ENCODE peak calls at places on chromosomes 2 and 18, in nine cellular contexts. X, B, W, I, S, E, F, A and O are unnamed samples.

GRCh38 chr2:85743304-85743978 is 10.3 kb upstream of the ATOH8 start:
- DNase-seq in I (no peak), E (no peak), S (peak; percentile 54), F (no peak), W (no peak), X (no peak), B (no peak), A (peak; percentile 37), O (no peak)

GRCh38 chr2:96977631-96978195 is 8.7 kb downstream of the FAM178B start:
- DNase-seq in X (no peak), E (no peak), W (no peak), S (no peak), I (peak; percentile 16), A (no peak), B (no peak), F (no peak), O (no peak)

GRCh38 chr2:211391206-211391605 is 834.8 kb downstream of the CPS1 start:
- DNase-seq in S (no peak), I (no peak), F (no peak), E (no peak), W (no peak), A (no peak), B (no peak), X (no peak), O (peak; percentile 35)

GRCh38 chr18:43719264-43719795 is 442.0 kb upstream of the SYT4 start:
- DNase-seq in S (no peak), E (no peak), X (no peak), F (no peak), A (no peak), W (no peak), B (no peak), I (peak; percentile 62), O (no peak)

GRCh38 chr2:70978388-70979357 is at the start of gene ANKRD53:
- DNase-seq in W (no peak), E (peak; percentile 55), S (peak; percentile 71), X (no peak), B (peak; percentile 73), A (no peak), I (no peak), F (peak; percentile 44), O (no peak)

GRCh38 chr2:172782506-172783090 is 47.0 kb downstream of the RAPGEF4 start:
- DNase-seq in I (peak; percentile 6), S (no peak), A (no peak), B (no peak), W (no peak), E (no peak), F (no peak), X (no peak), O (no peak)

GRCh38 chr18:50836521-50836957 is 16.7 kb upstream of the MRO start:
- DNase-seq in F (no peak), B (no peak), S (no peak), X (no peak), A (no peak), W (peak; percentile 47), I (peak; percentile 85), E (no peak), O (no peak)

GRCh38 chr18:49656098-49656591 is 94.3 kb downstream of the LIPG start:
- DNase-seq in I (peak; percentile 74), A (no peak), E (no peak), W (no peak), X (no peak), S (no peak), F (no peak), B (no peak), O (peak; percentile 29)

GRCh38 chr18:36337679-36338419 is 40.3 kb downstream of the FHOD3 start:
- DNase-seq in W (no peak), S (no peak), F (no peak), B (no peak), E (no peak), A (no peak), I (no peak), X (no peak), O (no peak)

GRCh38 chr18:73043231-73044000 is 175.6 kb upstream of the NETO1 start:
- DNase-seq in W (no peak), E (no peak), I (no peak), A (no peak), S (no peak), X (no peak), B (no peak), F (no peak), O (peak; percentile 27)

GRCh38 chr2:42513252-42513918 is 19.6 kb upstream of the KCNG3 start:
- DNase-seq in E (no peak), S (peak; percentile 34), I (peak; percentile 78), W (peak; percentile 50), X (no peak), A (peak; percentile 54), B (no peak), F (peak; percentile 37), O (peak; percentile 37)

GRCh38 chr2:20015482-20016083 is 3.1 kb upstream of the MATN3 start:
- DNase-seq in E (no peak), B (no peak), X (no peak), A (peak; percentile 38), W (peak; percentile 57), S (no peak), I (peak; percentile 60), F (no peak), O (no peak)

GRCh38 chr2:98771771-98772521 is 41.0 kb upstream of the MGAT4A start:
- DNase-seq in E (no peak), X (no peak), S (no peak), W (peak; percentile 73), A (no peak), I (no peak), F (no peak), B (no peak), O (no peak)

GRCh38 chr2:20526666-20527065 is 79.8 kb downstream of the RHOB start:
- DNase-seq in W (no peak), X (peak; percentile 23), I (no peak), E (no peak), S (no peak), B (no peak), F (peak; percentile 46), A (no peak), O (no peak)

GRCh38 chr2:66897181-66897580 is 462.3 kb downstream of the MEIS1 start:
- DNase-seq in A (no peak), E (no peak), B (no peak), W (no peak), F (no peak), S (no peak), X (no peak), I (peak; percentile 9), O (no peak)

GRCh38 chr18:7567487-7568425 is 640 bp downstream of the PTPRM start:
- DNase-seq in S (peak; percentile 74), W (no peak), F (peak; percentile 52), I (peak; percentile 51), E (peak; percentile 36), A (no peak), X (peak; percentile 61), B (peak; percentile 54), O (peak; percentile 30)

GRCh38 chr2:147630585-147630984 is 214.2 kb upstream of the ACVR2A start:
- DNase-seq in A (no peak), I (no peak), F (no peak), X (no peak), E (no peak), W (no peak), B (no peak), S (peak; percentile 2), O (no peak)

GRCh38 chr2:118122768-118123335 is 34.6 kb downstream of the INSIG2 start:
- DNase-seq in W (no peak), I (peak; percentile 59), X (no peak), B (no peak), F (no peak), S (no peak), E (no peak), A (no peak), O (no peak)

GRCh38 chr18:21820035-21820810 is 79.6 kb downstream of the MIB1 start:
- DNase-seq in W (peak; percentile 19), F (no peak), B (no peak), X (no peak), E (no peak), A (peak; percentile 25), S (no peak), I (peak; percentile 28), O (no peak)

GRCh38 chr18:23238651-23239349 is 103.5 kb downstream of the CABLES1 start:
- DNase-seq in X (no peak), W (no peak), I (no peak), F (no peak), S (no peak), B (no peak), A (no peak), E (peak; percentile 56), O (no peak)

GRCh38 chr2:134372141-134372540 is 118.3 kb downstream of the MGAT5 start:
- DNase-seq in E (no peak), W (no peak), S (no peak), B (no peak), I (no peak), F (no peak), A (no peak), X (no peak), O (no peak)
- H3K27ac ChIP-seq in E (no peak overlapping the region), W (no peak overlapping the region), S (no peak overlapping the region), B (peak overlapping the region; percentile 60), I (no peak overlapping the region), F (no peak overlapping the region), A (no peak overlapping the region), X (no peak overlapping the region), O (no peak overlapping the region)

GRCh38 chr18:11066038-11066437 is 83.3 kb downstream of the PIEZO2 start:
- DNase-seq in W (no peak), B (no peak), I (no peak), S (no peak), X (no peak), F (no peak), A (no peak), E (no peak), O (no peak)
- H3K4me3 ChIP-seq in W (no peak overlapping the region), B (no peak overlapping the region), I (no peak overlapping the region), S (no peak overlapping the region), X (no peak overlapping the region), F (no peak overlapping the region), A (no peak overlapping the region), E (no peak overlapping the region), O (no peak overlapping the region)

GRCh38 chr2:236618370-236618769 is 48.7 kb downstream of the ACKR3 start:
- DNase-seq in X (no peak), B (no peak), A (no peak), I (no peak), E (no peak), W (peak; percentile 44), S (no peak), F (no peak), O (no peak)
- TF ChIP-seq CTCF in X (no peak), B (no peak), A (no peak), I (no peak), E (no peak), W (no peak), S (no peak), F (no peak), O (no peak)

DNA sequence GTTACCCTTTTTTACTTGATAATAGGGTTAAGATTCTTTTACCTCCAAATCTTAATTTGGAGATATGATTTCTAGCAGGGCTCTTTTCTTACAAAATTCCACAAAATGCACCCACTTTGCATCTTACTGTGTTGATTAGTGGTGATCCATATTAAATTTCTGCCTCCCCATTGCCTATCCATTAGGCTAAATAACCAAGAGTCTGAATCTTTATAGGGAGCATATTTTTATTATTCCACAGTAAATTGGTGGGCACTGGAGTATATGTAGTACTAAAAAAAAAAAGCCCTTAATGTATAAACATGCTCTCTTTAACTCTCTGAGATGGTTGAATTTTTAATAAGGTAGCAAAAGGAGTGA is 8.1 kb upstream of the TXNDC2 start:
- DNase-seq in A (no peak), B (no peak), W (no peak), E (no peak), F (no peak), I (no peak), S (no peak), X (no peak), O (no peak)
- H3K27ac ChIP-seq in A (peak overlapping the region; percentile 97), B (peak overlapping the region; percentile 91), W (no peak overlapping the region), E (no peak overlapping the region), F (peak overlapping the region; percentile 63), I (no peak overlapping the region), S (peak overlapping the region; percentile 88), X (no peak overlapping the region), O (no peak overlapping the region)